ENCODE peak calls at places on chromosomes 2 and 18, in five cellular contexts. One of them, this sample, is unnamed.

GRCh38 chr18:32435631-32436500 is 34.8 kb downstream of the GAREM1 start:
- DNase-seq in neuronal stem cell: no peak
- DNase-seq in H1: no peak
- DNase-seq in IMR-90: no peak
- DNase-seq in H9: no peak
- DNase-seq in this sample: no peak

GRCh38 chr2:226398580-226398979 is 401.0 kb downstream of the IRS1 start:
- DNase-seq in neuronal stem cell: no peak
- DNase-seq in H9: no peak
- DNase-seq in H1: no peak
- DNase-seq in IMR-90: peak
- DNase-seq in this sample: peak

GRCh38 chr2:200104015-200104414 is 148.6 kb downstream of the MAIP1 start:
- DNase-seq in IMR-90: peak
- DNase-seq in H1: no peak
- DNase-seq in H9: no peak
- DNase-seq in neuronal stem cell: no peak
- DNase-seq in this sample: peak

GRCh38 chr2:230134496-230135073 is 65.9 kb upstream of the SLC16A14 start:
- DNase-seq in IMR-90: peak
- DNase-seq in H1: no peak
- DNase-seq in H9: no peak
- DNase-seq in neuronal stem cell: no peak
- DNase-seq in this sample: peak

GRCh38 chr2:26483957-26484565 is 6.1 kb upstream of the OTOF start:
- DNase-seq in H1: no peak
- DNase-seq in neuronal stem cell: no peak
- DNase-seq in H9: no peak
- DNase-seq in IMR-90: no peak
- DNase-seq in this sample: no peak

GRCh38 chr2:19748073-19748375 is 153.8 kb downstream of the TTC32 start:
- DNase-seq in H9: peak
- DNase-seq in neuronal stem cell: no peak
- DNase-seq in H1: no peak
- DNase-seq in IMR-90: no peak
- DNase-seq in this sample: no peak

GRCh38 chr2:31235504-31235902 is 1.6 kb downstream of the EHD3 start:
- DNase-seq in IMR-90: peak
- DNase-seq in H1: no peak
- DNase-seq in H9: no peak
- DNase-seq in neuronal stem cell: no peak
- DNase-seq in this sample: peak

GRCh38 chr2:165876269-165876668 is 77.3 kb downstream of the TTC21B start:
- DNase-seq in H1: no peak
- DNase-seq in H9: no peak
- DNase-seq in neuronal stem cell: no peak
- DNase-seq in IMR-90: no peak
- DNase-seq in this sample: no peak

GRCh38 chr2:60836491-60836890 is 44.9 kb upstream of the REL start:
- DNase-seq in IMR-90: no peak
- DNase-seq in H1: no peak
- DNase-seq in neuronal stem cell: no peak
- DNase-seq in H9: no peak
- DNase-seq in this sample: no peak

GRCh38 chr2:41716497-41716896 is 331.3 kb upstream of the PKDCC start:
- DNase-seq in H1: no peak
- DNase-seq in neuronal stem cell: no peak
- DNase-seq in IMR-90: no peak
- DNase-seq in H9: no peak
- DNase-seq in this sample: no peak

GRCh38 chr2:1730047-1730937 is 14.0 kb downstream of the PXDN start:
- DNase-seq in neuronal stem cell: no peak
- DNase-seq in H9: peak
- DNase-seq in H1: no peak
- DNase-seq in IMR-90: peak
- DNase-seq in this sample: peak

GRCh38 chr2:113962692-113963480 is 73.0 kb downstream of the ACTR3 start:
- DNase-seq in neuronal stem cell: no peak
- DNase-seq in H1: no peak
- DNase-seq in IMR-90: peak
- DNase-seq in H9: no peak
- DNase-seq in this sample: peak

GRCh38 chr2:170221317-170222288 is 43.7 kb downstream of the MYO3B start:
- DNase-seq in neuronal stem cell: no peak
- DNase-seq in H1: no peak
- DNase-seq in IMR-90: peak
- DNase-seq in H9: no peak
- DNase-seq in this sample: peak

GRCh38 chr18:42310956-42311355 is 355.9 kb downstream of the PIK3C3 start:
- DNase-seq in IMR-90: no peak
- DNase-seq in H9: no peak
- DNase-seq in neuronal stem cell: no peak
- DNase-seq in H1: no peak
- DNase-seq in this sample: peak

GRCh38 chr2:149994057-149994728 is 406.6 kb upstream of the MMADHC start:
- DNase-seq in IMR-90: peak
- DNase-seq in H9: no peak
- DNase-seq in neuronal stem cell: no peak
- DNase-seq in H1: no peak
- DNase-seq in this sample: peak

GRCh38 chr18:12841070-12841469 is 43.0 kb downstream of the PTPN2 start:
- DNase-seq in H1: no peak
- DNase-seq in IMR-90: no peak
- DNase-seq in H9: no peak
- DNase-seq in neuronal stem cell: no peak
- DNase-seq in this sample: no peak

GRCh38 chr18:31830686-31831085 is 70.0 kb upstream of the SLC25A52 start:
- DNase-seq in neuronal stem cell: no peak
- DNase-seq in H9: no peak
- DNase-seq in H1: no peak
- DNase-seq in IMR-90: no peak
- DNase-seq in this sample: no peak

GRCh38 chr2:43637030-43637803 is at the start of gene PLEKHH2:
- DNase-seq in neuronal stem cell: peak
- DNase-seq in IMR-90: peak
- DNase-seq in H1: peak
- DNase-seq in H9: peak
- DNase-seq in this sample: peak

GRCh38 chr2:238132463-238133450 is 5.7 kb upstream of the KLHL30 start:
- DNase-seq in H9: no peak
- DNase-seq in neuronal stem cell: no peak
- DNase-seq in IMR-90: no peak
- DNase-seq in H1: no peak
- DNase-seq in this sample: no peak

GRCh38 chr2:200435379-200435778 is 74.5 kb downstream of the KCTD18 start:
- DNase-seq in H1: no peak
- DNase-seq in IMR-90: peak
- DNase-seq in neuronal stem cell: no peak
- DNase-seq in H9: no peak
- DNase-seq in this sample: peak

GRCh38 chr2:215479536-215480240 is 43.8 kb upstream of the FN1 start:
- DNase-seq in H9: peak
- DNase-seq in H1: no peak
- DNase-seq in neuronal stem cell: no peak
- DNase-seq in IMR-90: no peak
- DNase-seq in this sample: no peak

GRCh38 chr2:229270551-229271410 is at the start of gene PID1:
- DNase-seq in IMR-90: peak
- DNase-seq in H1: no peak
- DNase-seq in H9: peak
- DNase-seq in neuronal stem cell: peak
- DNase-seq in this sample: peak

GRCh38 chr2:135096665-135097446 is 44.8 kb downstream of the RAB3GAP1 start:
- DNase-seq in neuronal stem cell: no peak
- DNase-seq in H9: no peak
- DNase-seq in IMR-90: peak
- DNase-seq in H1: no peak
- DNase-seq in this sample: no peak

GRCh38 chr2:215377283-215377682 is 58.6 kb downstream of the FN1 start:
- DNase-seq in neuronal stem cell: no peak
- DNase-seq in IMR-90: peak
- DNase-seq in H9: no peak
- DNase-seq in H1: no peak
- DNase-seq in this sample: no peak

GRCh38 chr2:62455957-62456692 is 49.9 kb downstream of the TMEM17 start:
- DNase-seq in H1: no peak
- DNase-seq in H9: no peak
- DNase-seq in IMR-90: no peak
- DNase-seq in neuronal stem cell: no peak
- DNase-seq in this sample: no peak

GRCh38 chr18:57469884-57470283 is 34.7 kb downstream of the ONECUT2 start:
- DNase-seq in IMR-90: no peak
- DNase-seq in H9: no peak
- DNase-seq in H1: no peak
- DNase-seq in neuronal stem cell: no peak
- DNase-seq in this sample: no peak

GRCh38 chr18:74412106-74412880 is 44.8 kb downstream of the DIPK1C start:
- DNase-seq in neuronal stem cell: peak
- DNase-seq in IMR-90: no peak
- DNase-seq in H9: no peak
- DNase-seq in H1: no peak
- DNase-seq in this sample: no peak

GRCh38 chr18:8844721-8845148 is 139.4 kb downstream of the MTCL1 start:
- DNase-seq in neuronal stem cell: no peak
- DNase-seq in IMR-90: peak
- DNase-seq in H1: no peak
- DNase-seq in H9: no peak
- DNase-seq in this sample: no peak

GRCh38 chr2:74415762-74416395 is 5.5 kb downstream of the C2orf81 start:
- DNase-seq in IMR-90: no peak
- DNase-seq in H9: no peak
- DNase-seq in neuronal stem cell: no peak
- DNase-seq in H1: no peak
- DNase-seq in this sample: no peak

GRCh38 chr2:143691136-143691535 is 561.9 kb downstream of the ARHGAP15 start:
- DNase-seq in H9: no peak
- DNase-seq in H1: no peak
- DNase-seq in IMR-90: no peak
- DNase-seq in neuronal stem cell: no peak
- DNase-seq in this sample: no peak

GRCh38 chr2:173119069-173119807 is 43.6 kb downstream of the MAP3K20 start:
- DNase-seq in IMR-90: no peak
- DNase-seq in H9: no peak
- DNase-seq in H1: no peak
- DNase-seq in neuronal stem cell: no peak
- DNase-seq in this sample: no peak

GRCh38 chr18:49988101-49988500 is 174.8 kb upstream of the ACAA2 start:
- DNase-seq in H1: no peak
- DNase-seq in neuronal stem cell: no peak
- DNase-seq in IMR-90: no peak
- DNase-seq in H9: no peak
- DNase-seq in this sample: no peak

GRCh38 chr2:236166157-236166780 is 1.9 kb downstream of the GBX2 start:
- DNase-seq in H1: no peak
- DNase-seq in IMR-90: no peak
- DNase-seq in H9: peak
- DNase-seq in neuronal stem cell: peak
- DNase-seq in this sample: peak

GRCh38 chr18:41324020-41324791 is 630.8 kb upstream of the PIK3C3 start:
- DNase-seq in neuronal stem cell: no peak
- DNase-seq in H9: no peak
- DNase-seq in H1: no peak
- DNase-seq in IMR-90: peak
- DNase-seq in this sample: peak

GRCh38 chr2:221104391-221104811 is 467.7 kb downstream of the EPHA4 start:
- DNase-seq in IMR-90: peak
- DNase-seq in neuronal stem cell: no peak
- DNase-seq in H1: no peak
- DNase-seq in H9: peak
- DNase-seq in this sample: peak

GRCh38 chr18:76488190-76488589 is 6.9 kb downstream of the ZNF516 start:
- DNase-seq in H1: no peak
- DNase-seq in IMR-90: peak
- DNase-seq in H9: no peak
- DNase-seq in neuronal stem cell: no peak
- DNase-seq in this sample: no peak

GRCh38 chr2:70775148-70775547 is 7.1 kb upstream of the ADD2 start:
- DNase-seq in H9: no peak
- DNase-seq in H1: no peak
- DNase-seq in IMR-90: no peak
- DNase-seq in neuronal stem cell: no peak
- DNase-seq in this sample: no peak

DNA sequence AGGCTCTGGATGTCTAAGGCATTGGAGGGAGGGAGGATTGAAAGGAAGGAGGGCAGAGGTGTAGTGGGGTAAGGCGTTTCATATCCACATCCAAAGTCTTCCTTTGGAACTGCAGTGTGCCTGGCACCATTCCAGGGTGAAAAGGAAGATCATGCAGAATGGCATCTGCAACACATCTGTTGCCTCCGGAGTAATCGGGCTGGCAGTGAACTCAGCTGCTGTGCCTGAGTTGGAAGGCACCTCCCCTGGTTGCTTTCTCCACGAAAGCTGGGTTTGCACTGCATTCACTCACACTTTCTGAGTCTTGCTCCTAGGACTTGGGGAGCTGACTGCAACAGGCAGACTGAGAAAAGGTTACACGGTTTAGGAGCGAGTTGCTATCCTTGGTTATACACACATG is 30.3 kb upstream of the SEC11C start:
- DNase-seq in neuronal stem cell: peak
- DNase-seq in H1: no peak
- DNase-seq in H9: no peak
- DNase-seq in IMR-90: no peak
- DNase-seq in this sample: no peak
- H2BK120ac ChIP-seq in neuronal stem cell: no peak
- H2BK120ac ChIP-seq in H1: no peak
- H2BK120ac ChIP-seq in H9: no peak
- H2BK120ac ChIP-seq in IMR-90: no peak
- H2BK120ac ChIP-seq in this sample: no peak

GRCh38 chr2:129876576-129876975 is 102.9 kb upstream of the RAB6C start:
- DNase-seq in H9: no peak
- DNase-seq in neuronal stem cell: no peak
- DNase-seq in IMR-90: no peak
- DNase-seq in H1: no peak
- DNase-seq in this sample: no peak
- H2AFZ ChIP-seq in H9: no peak
- H2AFZ ChIP-seq in neuronal stem cell: peak
- H2AFZ ChIP-seq in IMR-90: no peak
- H2AFZ ChIP-seq in H1: no peak
- H2AFZ ChIP-seq in this sample: no peak

GRCh38 chr18:70338890-70339289 is 50.0 kb downstream of the SOCS6 start:
- DNase-seq in H9: no peak
- DNase-seq in H1: no peak
- DNase-seq in IMR-90: no peak
- DNase-seq in neuronal stem cell: no peak
- DNase-seq in this sample: no peak
- H4K8ac ChIP-seq in H9: no peak
- H4K8ac ChIP-seq in H1: no peak
- H4K8ac ChIP-seq in IMR-90: no peak
- H4K8ac ChIP-seq in neuronal stem cell: no peak
- H4K8ac ChIP-seq in this sample: peak

GRCh38 chr2:8607591-8607990 is 74.3 kb upstream of the ID2 start:
- DNase-seq in neuronal stem cell: no peak
- DNase-seq in H9: no peak
- DNase-seq in IMR-90: peak
- DNase-seq in H1: no peak
- DNase-seq in this sample: peak
- H2BK120ac ChIP-seq in neuronal stem cell: no peak
- H2BK120ac ChIP-seq in H9: no peak
- H2BK120ac ChIP-seq in IMR-90: peak
- H2BK120ac ChIP-seq in H1: no peak
- H2BK120ac ChIP-seq in this sample: no peak

GRCh38 chr2:11896386-11896785 is 150.0 kb downstream of the LPIN1 start:
- DNase-seq in IMR-90: no peak
- DNase-seq in H1: no peak
- DNase-seq in neuronal stem cell: peak
- DNase-seq in H9: no peak
- DNase-seq in this sample: no peak
- H2AFZ ChIP-seq in IMR-90: no peak
- H2AFZ ChIP-seq in H1: peak
- H2AFZ ChIP-seq in neuronal stem cell: peak
- H2AFZ ChIP-seq in H9: no peak
- H2AFZ ChIP-seq in this sample: no peak